ENCODE peak calls at places on chromosomes 7 and 10, in six cellular contexts. R is lower leg skin, S is adrenal gland, L is suprapubic skin, U is heart left ventricle, G is uterus. J is an unnamed sample.

GRCh38 chr10:79904671-79905321 is 44.1 kb downstream of the SFTPD start:
- DNase-seq in R (peak; percentile 94), S (peak; percentile 68), L (peak; percentile 86), U (peak; percentile 77), G (peak; percentile 59), J (peak; percentile 84)

GRCh38 chr7:79282051-79282694 is 171.3 kb downstream of the MAGI2 start:
- DNase-seq in R (no peak), S (peak; percentile 2), L (no peak), U (no peak), G (no peak), J (no peak)

GRCh38 chr10:53598914-53599313 is 826.3 kb upstream of the MBL2 start:
- DNase-seq in R (no peak), S (no peak), L (no peak), U (no peak), G (no peak), J (no peak)

GRCh38 chr10:43121444-43121843 is 16.8 kb upstream of the CSGALNACT2 start:
- DNase-seq in R (peak; percentile 85), S (peak; percentile 30), L (peak; percentile 59), U (no peak), G (no peak), J (no peak)

GRCh38 chr7:86889501-86889900 is 170.0 kb downstream of the ELAPOR2 start:
- DNase-seq in R (no peak), S (no peak), L (no peak), U (no peak), G (no peak), J (no peak)

GRCh38 chr7:151940048-151940845 is 16.0 kb upstream of the GALNTL5 start:
- DNase-seq in R (no peak), S (no peak), L (no peak), U (no peak), G (peak; percentile 71), J (peak; percentile 72)

GRCh38 chr10:36640626-36641025 is 484.8 kb upstream of the ANKRD30A start:
- DNase-seq in R (no peak), S (no peak), L (no peak), U (no peak), G (no peak), J (no peak)

GRCh38 chr10:122495406-122496340 is 34.3 kb downstream of the HTRA1 start:
- DNase-seq in R (no peak), S (peak; percentile 16), L (no peak), U (peak; percentile 46), G (no peak), J (no peak)

GRCh38 chr7:105210721-105211205 is 178.0 kb downstream of the SRPK2 start:
- DNase-seq in R (no peak), S (peak; percentile 67), L (no peak), U (peak; percentile 36), G (no peak), J (no peak)
- H3K4me3 ChIP-seq in R (no peak overlapping the region), S (no peak overlapping the region), L (no peak overlapping the region), U (peak overlapping the region; percentile 19), G (no peak overlapping the region), J (no peak overlapping the region)

DNA sequence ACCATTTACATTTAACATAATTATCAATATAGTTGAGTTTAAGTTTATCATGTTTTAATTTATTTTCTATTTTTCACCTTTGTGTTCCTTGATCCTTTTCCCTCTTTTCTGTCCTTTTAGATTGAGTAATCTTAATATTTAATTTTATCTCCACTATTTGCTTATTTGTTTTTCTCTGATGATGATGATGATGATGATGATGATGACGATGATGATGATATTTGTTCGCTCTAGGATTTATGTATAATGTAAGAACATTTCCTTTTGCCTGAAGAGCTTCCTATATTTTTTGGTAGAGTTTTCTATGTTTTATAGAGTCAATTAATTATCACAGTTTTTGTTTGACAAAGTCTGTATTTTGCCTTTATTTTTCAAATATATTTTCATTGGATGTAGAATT is 104.2 kb downstream of the GLRX3 start:
- DNase-seq in R (no peak), S (no peak), L (no peak), U (no peak), G (no peak), J (no peak)
- TF ChIP-seq POLR2A in R (no peak), S (no peak), L (no peak), U (no peak), G (no peak), J (no peak)

GRCh38 chr10:120806081-120806480 is 45.1 kb upstream of the WDR11 start:
- DNase-seq in R (no peak), S (no peak), L (no peak), U (no peak), G (no peak), J (no peak)
- H3K4me3 ChIP-seq in R (no peak overlapping the region), S (no peak overlapping the region), L (no peak overlapping the region), U (no peak overlapping the region), G (no peak overlapping the region), J (no peak overlapping the region)

GRCh38 chr7:120404042-120404441 is 131.1 kb downstream of the KCND2 start:
- DNase-seq in R (no peak), S (no peak), L (no peak), U (no peak), G (no peak), J (no peak)
- TF ChIP-seq POLR2A in R (no peak), S (no peak), L (no peak), U (no peak), G (no peak), J (no peak)

DNA sequence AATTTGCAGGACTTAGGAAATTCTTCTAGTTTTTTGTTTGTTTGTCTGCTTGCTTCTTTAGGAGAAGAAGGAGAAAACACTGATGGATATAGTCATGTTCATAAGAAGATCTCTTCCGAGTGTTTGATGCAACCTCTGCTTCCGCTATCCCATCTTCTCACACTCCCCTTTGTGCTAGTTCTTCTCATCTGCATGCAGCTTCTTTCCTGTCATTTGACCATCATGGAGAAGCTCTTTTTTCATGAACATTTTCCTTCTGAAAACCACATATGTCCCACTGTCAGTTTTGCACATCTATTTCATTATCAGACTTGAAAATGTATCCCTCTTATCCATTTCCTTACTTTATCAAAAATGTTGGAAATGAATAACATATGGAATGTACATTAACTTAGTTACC is 346.9 kb upstream of the PRKCQ start:
- DNase-seq in R (no peak), S (no peak), L (no peak), U (no peak), G (no peak), J (no peak)
- H3K4me3 ChIP-seq in R (no peak overlapping the region), S (no peak overlapping the region), L (no peak overlapping the region), U (no peak overlapping the region), G (no peak overlapping the region), J (no peak overlapping the region)

GRCh38 chr10:102917962-102918816 is at the start of gene CNNM2:
- DNase-seq in R (peak; percentile 100), S (peak; percentile 100), L (peak; percentile 100), U (peak; percentile 100), G (peak; percentile 99), J (peak; percentile 100)
- TF ChIP-seq POLR2A in R (no peak), S (peak; percentile 61), L (no peak), U (peak; percentile 67), G (peak; percentile 55), J (peak; percentile 58)

DNA sequence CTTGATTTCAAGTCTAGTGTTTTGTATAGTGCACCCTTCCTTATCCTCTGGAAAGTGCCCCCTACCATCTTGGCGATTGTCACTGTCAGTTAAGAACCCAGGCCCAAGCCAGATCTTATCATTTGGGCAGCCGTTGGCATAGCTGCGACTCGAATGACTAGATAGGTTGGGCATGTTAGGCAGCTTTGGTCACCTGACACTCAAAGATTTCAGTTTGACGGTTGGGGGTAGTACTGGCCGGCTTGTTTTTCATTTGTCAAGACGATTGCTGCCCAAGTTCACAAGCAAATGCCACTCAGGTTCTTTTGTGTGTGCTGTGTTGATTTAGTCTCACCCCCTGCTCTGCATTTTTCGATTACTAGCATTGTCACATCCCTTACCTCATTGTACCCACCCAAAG is 6.7 kb downstream of the NIPSNAP2 start:
- DNase-seq in R (peak; percentile 28), S (peak; percentile 27), L (no peak), U (peak; percentile 41), G (no peak), J (no peak)
- H3K4me3 ChIP-seq in R (no peak overlapping the region), S (no peak overlapping the region), L (no peak overlapping the region), U (peak overlapping the region; percentile 26), G (no peak overlapping the region), J (no peak overlapping the region)

DNA sequence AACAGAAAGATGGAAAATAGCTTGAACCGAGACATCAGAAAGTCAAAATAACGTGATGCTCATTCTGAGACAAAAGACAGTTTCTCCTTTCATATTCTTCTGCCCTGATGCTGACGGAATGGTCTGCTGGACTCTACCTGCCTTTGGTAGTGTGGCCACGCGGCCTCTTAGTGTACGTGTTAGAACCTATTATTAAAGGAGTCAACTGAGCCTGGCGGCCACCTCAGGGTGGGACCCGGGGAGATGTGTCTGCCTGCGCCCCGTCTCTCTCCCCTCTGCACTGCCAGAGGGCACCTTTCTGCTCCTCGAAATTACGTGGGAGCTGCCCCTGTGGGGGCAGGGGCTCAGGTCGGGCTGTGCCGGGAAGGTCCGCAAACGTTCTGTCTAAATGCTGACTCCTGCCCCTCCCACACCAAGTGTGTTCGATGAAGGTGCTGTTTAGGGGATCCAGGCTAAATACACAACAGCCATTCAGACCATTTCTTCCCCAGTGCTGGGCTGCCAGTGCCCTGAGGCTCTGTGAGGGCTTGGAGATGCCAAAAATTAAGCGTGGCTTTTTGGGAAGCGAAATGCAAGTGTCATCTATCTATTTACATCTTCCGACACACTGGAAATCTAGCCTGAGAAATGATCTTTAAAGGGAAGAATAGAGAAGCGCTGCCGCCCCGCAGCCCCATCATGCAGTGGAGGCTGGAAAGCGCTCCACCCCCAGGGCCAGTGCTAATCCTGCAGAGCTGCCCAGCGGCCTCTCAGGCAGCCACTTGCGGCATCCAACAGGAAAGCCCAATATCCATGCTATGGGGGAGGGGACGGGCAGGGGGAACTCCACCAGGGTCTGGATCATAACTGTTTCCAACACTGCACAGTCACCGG is 205.2 kb downstream of the DNAJB6 start:
- DNase-seq in R (no peak), S (no peak), L (peak; percentile 66), U (no peak), G (no peak), J (peak; percentile 34)
- TF ChIP-seq POLR2A in R (no peak), S (no peak), L (no peak), U (no peak), G (no peak), J (no peak)

J was measured in sigmoid colon.